ENCODE peak calls at places on chromosomes 11 and 22, in four cellular contexts. One of them, this sample, is unnamed.
A peak's percentile ranks its signal among the peaks of the same experiment; 100 is the strongest.

GRCh38 chr22:40922484-40923303 is 28.5 kb upstream of the RBX1 start:
- DNase-seq in body of pancreas: no peak
- DNase-seq in cardiac fibroblast: peak; percentile 82
- DNase-seq in epithelial cell of esophagus: peak; percentile 69
- DNase-seq in this sample: no peak

GRCh38 chr11:2150206-2150847 is 10.7 kb downstream of the INS start:
- DNase-seq in body of pancreas: no peak
- DNase-seq in cardiac fibroblast: peak; percentile 78
- DNase-seq in epithelial cell of esophagus: peak; percentile 60
- DNase-seq in this sample: no peak

GRCh38 chr11:32891657-32892354 is 805 bp upstream of the QSER1 start:
- DNase-seq in body of pancreas: no peak
- DNase-seq in cardiac fibroblast: no peak
- DNase-seq in epithelial cell of esophagus: peak; percentile 8
- DNase-seq in this sample: no peak

GRCh38 chr11:70503878-70504240 is 105.5 kb downstream of the CTTN start:
- DNase-seq in body of pancreas: no peak
- DNase-seq in cardiac fibroblast: no peak
- DNase-seq in epithelial cell of esophagus: no peak
- DNase-seq in this sample: no peak

GRCh38 chr11:86999859-87000753 is 37.6 kb upstream of the TMEM135 start:
- DNase-seq in body of pancreas: no peak
- DNase-seq in cardiac fibroblast: no peak
- DNase-seq in epithelial cell of esophagus: peak; percentile 27
- DNase-seq in this sample: no peak

GRCh38 chr11:45543808-45544422 is 121.5 kb downstream of the CHST1 start:
- DNase-seq in body of pancreas: no peak
- DNase-seq in cardiac fibroblast: peak; percentile 29
- DNase-seq in epithelial cell of esophagus: peak; percentile 9
- DNase-seq in this sample: peak; percentile 76

GRCh38 chr11:67027943-67028542 is 5.1 kb downstream of the SYT12 start:
- DNase-seq in body of pancreas: no peak
- DNase-seq in cardiac fibroblast: no peak
- DNase-seq in epithelial cell of esophagus: peak; percentile 38
- DNase-seq in this sample: no peak

GRCh38 chr11:59115556-59115955 is 8.5 kb downstream of the FAM111B start:
- DNase-seq in body of pancreas: no peak
- DNase-seq in cardiac fibroblast: no peak
- DNase-seq in epithelial cell of esophagus: no peak
- DNase-seq in this sample: no peak

GRCh38 chr22:24285245-24285644 is 14.6 kb downstream of the SPECC1L start:
- DNase-seq in body of pancreas: no peak
- DNase-seq in cardiac fibroblast: no peak
- DNase-seq in epithelial cell of esophagus: no peak
- DNase-seq in this sample: no peak

GRCh38 chr11:72951193-72951592 is 137.0 kb downstream of the ATG16L2 start:
- DNase-seq in body of pancreas: no peak
- DNase-seq in cardiac fibroblast: peak; percentile 70
- DNase-seq in epithelial cell of esophagus: peak; percentile 83
- DNase-seq in this sample: no peak

GRCh38 chr11:64220271-64220670 is 5.7 kb downstream of the TRPT1 start:
- DNase-seq in body of pancreas: no peak
- DNase-seq in cardiac fibroblast: no peak
- DNase-seq in epithelial cell of esophagus: no peak
- DNase-seq in this sample: no peak

GRCh38 chr11:64224151-64224890 is 1.7 kb downstream of the TRPT1 start:
- DNase-seq in body of pancreas: no peak
- DNase-seq in cardiac fibroblast: peak; percentile 51
- DNase-seq in epithelial cell of esophagus: peak; percentile 75
- DNase-seq in this sample: no peak

GRCh38 chr11:64220798-64221197 is 5.2 kb downstream of the TRPT1 start:
- DNase-seq in body of pancreas: no peak
- DNase-seq in cardiac fibroblast: no peak
- DNase-seq in epithelial cell of esophagus: no peak
- DNase-seq in this sample: no peak

GRCh38 chr11:64223001-64223651 is 2.9 kb downstream of the TRPT1 start:
- DNase-seq in body of pancreas: no peak
- DNase-seq in cardiac fibroblast: no peak
- DNase-seq in epithelial cell of esophagus: no peak
- DNase-seq in this sample: no peak

DNA sequence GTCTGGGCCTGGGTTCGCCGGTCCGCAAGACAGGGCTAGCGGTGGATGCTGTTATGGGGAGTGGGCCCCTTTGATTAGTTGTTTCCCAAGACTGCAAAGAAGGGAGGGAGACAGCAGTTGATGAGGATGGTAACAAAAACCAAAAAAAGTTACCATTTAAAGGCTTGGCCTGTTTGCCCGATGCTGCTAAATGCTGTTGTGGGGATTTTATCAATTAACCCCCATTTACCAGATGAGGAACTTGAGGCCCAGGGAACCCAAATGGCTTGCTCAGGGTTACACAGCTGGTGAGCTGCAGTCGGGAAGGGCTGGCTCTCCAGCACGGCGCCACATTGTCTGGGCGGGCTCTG is 3.4 kb downstream of the TRPT1 start:
- DNase-seq in body of pancreas: no peak
- DNase-seq in cardiac fibroblast: no peak
- DNase-seq in epithelial cell of esophagus: no peak
- DNase-seq in this sample: no peak
- TF ChIP-seq CTCF in body of pancreas: no peak
- TF ChIP-seq CTCF in cardiac fibroblast: no peak
- TF ChIP-seq CTCF in epithelial cell of esophagus: no peak
- TF ChIP-seq CTCF in this sample: no peak

DNA sequence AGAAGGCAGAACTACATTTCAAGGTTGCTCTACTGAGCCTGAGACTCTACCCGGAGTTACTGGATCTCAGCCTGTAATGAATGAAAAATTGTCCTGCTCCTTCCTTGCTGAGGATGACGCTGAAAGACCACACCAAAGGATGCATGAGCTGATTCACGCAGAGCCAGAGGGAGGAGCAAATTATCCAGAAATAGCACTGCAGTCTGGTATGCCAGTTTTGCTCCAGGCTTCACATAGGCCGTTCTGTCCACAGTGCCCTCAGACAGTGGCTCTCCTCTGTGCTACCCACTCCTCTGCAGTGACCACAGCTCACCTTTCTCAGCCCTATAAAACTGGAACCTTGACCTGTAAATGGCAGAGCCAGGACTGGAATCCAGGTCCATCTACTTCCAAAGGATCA is 79.3 kb upstream of the GALNT18 start:
- DNase-seq in body of pancreas: no peak
- DNase-seq in cardiac fibroblast: peak; percentile 34
- DNase-seq in epithelial cell of esophagus: peak; percentile 45
- DNase-seq in this sample: no peak
- TF ChIP-seq CTCF in body of pancreas: no peak
- TF ChIP-seq CTCF in cardiac fibroblast: no peak
- TF ChIP-seq CTCF in epithelial cell of esophagus: no peak
- TF ChIP-seq CTCF in this sample: no peak

GRCh38 chr22:19522190-19522880 is 1.9 kb downstream of the CLDN5 start:
- DNase-seq in body of pancreas: no peak
- DNase-seq in cardiac fibroblast: no peak
- DNase-seq in epithelial cell of esophagus: no peak
- DNase-seq in this sample: no peak
- TF ChIP-seq CTCF in body of pancreas: no peak
- TF ChIP-seq CTCF in cardiac fibroblast: no peak
- TF ChIP-seq CTCF in epithelial cell of esophagus: no peak
- TF ChIP-seq CTCF in this sample: no peak

DNA sequence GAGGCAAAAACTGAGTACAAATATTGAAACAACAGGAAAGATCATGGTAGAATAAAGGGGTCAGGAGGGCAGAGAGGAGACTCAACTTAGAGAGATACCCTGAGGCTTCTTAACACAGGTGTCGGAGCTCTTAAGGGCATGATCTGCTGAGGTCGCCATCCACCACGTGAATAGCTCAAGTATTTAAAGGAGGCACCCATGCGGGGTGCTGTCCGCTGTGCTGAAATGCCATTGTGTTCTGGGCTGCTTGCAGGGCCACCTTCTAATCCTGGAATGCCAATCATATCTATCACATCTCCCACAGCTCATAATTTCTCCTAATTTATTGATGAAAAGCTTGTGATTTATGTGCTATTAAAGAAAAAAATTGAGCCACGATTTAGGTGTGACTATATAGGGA is 90.2 kb downstream of the SEZ6L start:
- DNase-seq in body of pancreas: no peak
- DNase-seq in cardiac fibroblast: peak; percentile 13
- DNase-seq in epithelial cell of esophagus: peak; percentile 27
- DNase-seq in this sample: peak; percentile 77
- TF ChIP-seq CTCF in body of pancreas: no peak
- TF ChIP-seq CTCF in cardiac fibroblast: no peak
- TF ChIP-seq CTCF in epithelial cell of esophagus: no peak
- TF ChIP-seq CTCF in this sample: no peak

GRCh38 chr11:131579932-131580387 is 209.5 kb downstream of the NTM start:
- DNase-seq in body of pancreas: no peak
- DNase-seq in cardiac fibroblast: peak; percentile 7
- DNase-seq in epithelial cell of esophagus: peak; percentile 3
- DNase-seq in this sample: peak; percentile 54
- TF ChIP-seq CTCF in body of pancreas: no peak
- TF ChIP-seq CTCF in cardiac fibroblast: no peak
- TF ChIP-seq CTCF in epithelial cell of esophagus: peak; percentile 37
- TF ChIP-seq CTCF in this sample: peak; percentile 66

GRCh38 chr11:83158965-83159900 is 2.3 kb downstream of the PCF11 start:
- DNase-seq in body of pancreas: no peak
- DNase-seq in cardiac fibroblast: no peak
- DNase-seq in epithelial cell of esophagus: no peak
- DNase-seq in this sample: no peak
- TF ChIP-seq CTCF in body of pancreas: no peak
- TF ChIP-seq CTCF in cardiac fibroblast: no peak
- TF ChIP-seq CTCF in epithelial cell of esophagus: no peak
- TF ChIP-seq CTCF in this sample: no peak

GRCh38 chr22:18990355-18991137 is 54.5 kb upstream of the PRODH start:
- DNase-seq in body of pancreas: no peak
- DNase-seq in cardiac fibroblast: no peak
- DNase-seq in epithelial cell of esophagus: no peak
- DNase-seq in this sample: no peak

GRCh38 chr22:18992543-18993198 is 56.6 kb upstream of the PRODH start:
- DNase-seq in body of pancreas: no peak
- DNase-seq in cardiac fibroblast: no peak
- DNase-seq in epithelial cell of esophagus: no peak
- DNase-seq in this sample: no peak

GRCh38 chr22:18991138-18991432 is 55.0 kb upstream of the PRODH start:
- DNase-seq in body of pancreas: no peak
- DNase-seq in cardiac fibroblast: no peak
- DNase-seq in epithelial cell of esophagus: no peak
- DNase-seq in this sample: no peak

GRCh38 chr22:18994056-18994455 is 58.0 kb upstream of the PRODH start:
- DNase-seq in body of pancreas: no peak
- DNase-seq in cardiac fibroblast: no peak
- DNase-seq in epithelial cell of esophagus: no peak
- DNase-seq in this sample: no peak

GRCh38 chr22:18991828-18992442 is 55.8 kb upstream of the PRODH start:
- DNase-seq in body of pancreas: no peak
- DNase-seq in cardiac fibroblast: no peak
- DNase-seq in epithelial cell of esophagus: no peak
- DNase-seq in this sample: no peak
- TF ChIP-seq CTCF in body of pancreas: no peak
- TF ChIP-seq CTCF in cardiac fibroblast: no peak
- TF ChIP-seq CTCF in epithelial cell of esophagus: no peak
- TF ChIP-seq CTCF in this sample: no peak

DNA sequence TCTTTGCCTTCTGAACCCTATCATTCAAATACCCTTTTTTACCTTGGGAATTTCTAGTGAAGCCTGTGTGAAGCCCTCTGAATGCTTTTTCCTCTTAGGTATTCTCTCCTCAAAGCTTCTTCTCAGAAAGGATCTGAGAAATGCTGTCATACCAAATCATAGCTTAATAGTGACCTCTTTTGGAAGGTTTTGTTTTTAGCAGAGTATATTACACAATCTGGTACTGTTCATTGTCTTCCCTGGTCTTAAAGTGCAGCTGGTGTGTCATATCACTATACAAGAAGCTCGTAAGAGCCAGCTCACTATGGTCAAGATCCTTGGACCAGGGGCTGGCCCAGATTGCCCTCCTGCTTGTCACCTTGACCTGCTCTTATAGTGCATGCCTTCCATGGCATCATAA is 204.4 kb upstream of the ANO5 start:
- DNase-seq in body of pancreas: no peak
- DNase-seq in cardiac fibroblast: peak; percentile 14
- DNase-seq in epithelial cell of esophagus: peak; percentile 15
- DNase-seq in this sample: no peak
- TF ChIP-seq CTCF in body of pancreas: no peak
- TF ChIP-seq CTCF in cardiac fibroblast: no peak
- TF ChIP-seq CTCF in epithelial cell of esophagus: no peak
- TF ChIP-seq CTCF in this sample: no peak

GRCh38 chr11:19800714-19801519 is 88.3 kb downstream of the NAV2 start:
- DNase-seq in body of pancreas: no peak
- DNase-seq in cardiac fibroblast: no peak
- DNase-seq in epithelial cell of esophagus: peak; percentile 18
- DNase-seq in this sample: no peak
- TF ChIP-seq CTCF in body of pancreas: no peak
- TF ChIP-seq CTCF in cardiac fibroblast: peak; percentile 15
- TF ChIP-seq CTCF in epithelial cell of esophagus: no peak
- TF ChIP-seq CTCF in this sample: no peak

This sample was measured in nephron progenitor cell.